ENCODE peak calls at places on chromosomes 1 and 21, in eight cellular contexts. One of them, this sample, is unnamed.

GRCh38 chr1:46487818-46488218 is 1.8 kb upstream of the DMBX1 start:
- DNase-seq in NCI-H1092: no peak
- DNase-seq in SK-MEL-5: peak
- DNase-seq in stimulated activated CD4-positive, alpha-beta T cell treated with anti-CD3 and anti-CD28 coated beads, Interleukin-1b, Interleukin-23, amount 100 ng/mL, for 48 hours: no peak
- DNase-seq in activated gamma-delta T cell treated with Interleukin-2 at 50 U/mL for 16 hours: no peak
- DNase-seq in EL: peak
- DNase-seq in NCI-H187 treated with DMSO at 0.1 percent for 48 hours: no peak
- DNase-seq in NCI-H2029 treated with DMSO at 0.1 percent for 48 hours: no peak
- DNase-seq in this sample: no peak

GRCh38 chr1:10459185-10459584 is 9.4 kb downstream of the CORT start:
- DNase-seq in SK-MEL-5: no peak
- DNase-seq in NCI-H187 treated with DMSO at 0.1 percent for 48 hours: no peak
- DNase-seq in NCI-H1092: no peak
- DNase-seq in stimulated activated CD4-positive, alpha-beta T cell treated with anti-CD3 and anti-CD28 coated beads, Interleukin-1b, Interleukin-23, amount 100 ng/mL, for 48 hours: no peak
- DNase-seq in EL: peak
- DNase-seq in activated gamma-delta T cell treated with Interleukin-2 at 50 U/mL for 16 hours: no peak
- DNase-seq in NCI-H2029 treated with DMSO at 0.1 percent for 48 hours: no peak
- DNase-seq in this sample: peak

GRCh38 chr21:42031816-42032215 is 21.7 kb upstream of the ZBTB21 start:
- DNase-seq in stimulated activated CD4-positive, alpha-beta T cell treated with anti-CD3 and anti-CD28 coated beads, Interleukin-1b, Interleukin-23, amount 100 ng/mL, for 48 hours: no peak
- DNase-seq in EL: no peak
- DNase-seq in activated gamma-delta T cell treated with Interleukin-2 at 50 U/mL for 16 hours: no peak
- DNase-seq in NCI-H187 treated with DMSO at 0.1 percent for 48 hours: no peak
- DNase-seq in NCI-H1092: peak
- DNase-seq in SK-MEL-5: no peak
- DNase-seq in NCI-H2029 treated with DMSO at 0.1 percent for 48 hours: peak
- DNase-seq in this sample: no peak

GRCh38 chr1:3012511-3013291 is 8.6 kb upstream of the ACTRT2 start:
- DNase-seq in activated gamma-delta T cell treated with Interleukin-2 at 50 U/mL for 16 hours: peak
- DNase-seq in NCI-H1092: no peak
- DNase-seq in stimulated activated CD4-positive, alpha-beta T cell treated with anti-CD3 and anti-CD28 coated beads, Interleukin-1b, Interleukin-23, amount 100 ng/mL, for 48 hours: peak
- DNase-seq in SK-MEL-5: peak
- DNase-seq in NCI-H2029 treated with DMSO at 0.1 percent for 48 hours: no peak
- DNase-seq in EL: no peak
- DNase-seq in NCI-H187 treated with DMSO at 0.1 percent for 48 hours: no peak
- DNase-seq in this sample: peak

GRCh38 chr1:43883321-43883720 is 50.3 kb upstream of the ARTN start:
- DNase-seq in SK-MEL-5: no peak
- DNase-seq in NCI-H2029 treated with DMSO at 0.1 percent for 48 hours: peak
- DNase-seq in EL: no peak
- DNase-seq in NCI-H1092: no peak
- DNase-seq in stimulated activated CD4-positive, alpha-beta T cell treated with anti-CD3 and anti-CD28 coated beads, Interleukin-1b, Interleukin-23, amount 100 ng/mL, for 48 hours: no peak
- DNase-seq in activated gamma-delta T cell treated with Interleukin-2 at 50 U/mL for 16 hours: no peak
- DNase-seq in NCI-H187 treated with DMSO at 0.1 percent for 48 hours: no peak
- DNase-seq in this sample: no peak

GRCh38 chr1:15206418-15207030 is 40.5 kb upstream of the FHAD1 start:
- DNase-seq in NCI-H1092: no peak
- DNase-seq in stimulated activated CD4-positive, alpha-beta T cell treated with anti-CD3 and anti-CD28 coated beads, Interleukin-1b, Interleukin-23, amount 100 ng/mL, for 48 hours: no peak
- DNase-seq in NCI-H2029 treated with DMSO at 0.1 percent for 48 hours: no peak
- DNase-seq in EL: peak
- DNase-seq in activated gamma-delta T cell treated with Interleukin-2 at 50 U/mL for 16 hours: no peak
- DNase-seq in NCI-H187 treated with DMSO at 0.1 percent for 48 hours: no peak
- DNase-seq in SK-MEL-5: no peak
- DNase-seq in this sample: peak

GRCh38 chr21:46098303-46099141 is 610 bp downstream of the COL6A2 start:
- DNase-seq in activated gamma-delta T cell treated with Interleukin-2 at 50 U/mL for 16 hours: no peak
- DNase-seq in EL: peak
- DNase-seq in stimulated activated CD4-positive, alpha-beta T cell treated with anti-CD3 and anti-CD28 coated beads, Interleukin-1b, Interleukin-23, amount 100 ng/mL, for 48 hours: peak
- DNase-seq in NCI-H2029 treated with DMSO at 0.1 percent for 48 hours: no peak
- DNase-seq in NCI-H187 treated with DMSO at 0.1 percent for 48 hours: no peak
- DNase-seq in SK-MEL-5: no peak
- DNase-seq in NCI-H1092: no peak
- DNase-seq in this sample: no peak

GRCh38 chr1:81498370-81499184 is 302.2 kb upstream of the ADGRL2 start:
- DNase-seq in EL: no peak
- DNase-seq in NCI-H187 treated with DMSO at 0.1 percent for 48 hours: no peak
- DNase-seq in SK-MEL-5: no peak
- DNase-seq in NCI-H1092: no peak
- DNase-seq in stimulated activated CD4-positive, alpha-beta T cell treated with anti-CD3 and anti-CD28 coated beads, Interleukin-1b, Interleukin-23, amount 100 ng/mL, for 48 hours: no peak
- DNase-seq in NCI-H2029 treated with DMSO at 0.1 percent for 48 hours: no peak
- DNase-seq in activated gamma-delta T cell treated with Interleukin-2 at 50 U/mL for 16 hours: no peak
- DNase-seq in this sample: no peak

GRCh38 chr1:110538921-110539320 is 19.9 kb upstream of the KCNA10 start:
- DNase-seq in NCI-H187 treated with DMSO at 0.1 percent for 48 hours: no peak
- DNase-seq in EL: no peak
- DNase-seq in activated gamma-delta T cell treated with Interleukin-2 at 50 U/mL for 16 hours: no peak
- DNase-seq in stimulated activated CD4-positive, alpha-beta T cell treated with anti-CD3 and anti-CD28 coated beads, Interleukin-1b, Interleukin-23, amount 100 ng/mL, for 48 hours: no peak
- DNase-seq in SK-MEL-5: no peak
- DNase-seq in NCI-H2029 treated with DMSO at 0.1 percent for 48 hours: no peak
- DNase-seq in NCI-H1092: no peak
- DNase-seq in this sample: peak

GRCh38 chr1:227959325-227959860 is 11.7 kb upstream of the WNT9A start:
- DNase-seq in stimulated activated CD4-positive, alpha-beta T cell treated with anti-CD3 and anti-CD28 coated beads, Interleukin-1b, Interleukin-23, amount 100 ng/mL, for 48 hours: no peak
- DNase-seq in SK-MEL-5: no peak
- DNase-seq in NCI-H1092: no peak
- DNase-seq in NCI-H2029 treated with DMSO at 0.1 percent for 48 hours: no peak
- DNase-seq in NCI-H187 treated with DMSO at 0.1 percent for 48 hours: no peak
- DNase-seq in EL: no peak
- DNase-seq in activated gamma-delta T cell treated with Interleukin-2 at 50 U/mL for 16 hours: no peak
- DNase-seq in this sample: no peak

GRCh38 chr1:44651069-44651468 is 23.2 kb downstream of the TMEM53 start:
- DNase-seq in activated gamma-delta T cell treated with Interleukin-2 at 50 U/mL for 16 hours: no peak
- DNase-seq in NCI-H1092: no peak
- DNase-seq in stimulated activated CD4-positive, alpha-beta T cell treated with anti-CD3 and anti-CD28 coated beads, Interleukin-1b, Interleukin-23, amount 100 ng/mL, for 48 hours: no peak
- DNase-seq in SK-MEL-5: no peak
- DNase-seq in EL: no peak
- DNase-seq in NCI-H187 treated with DMSO at 0.1 percent for 48 hours: no peak
- DNase-seq in NCI-H2029 treated with DMSO at 0.1 percent for 48 hours: no peak
- DNase-seq in this sample: no peak

GRCh38 chr1:218809625-218810024 is 364.1 kb upstream of the LYPLAL1 start:
- DNase-seq in stimulated activated CD4-positive, alpha-beta T cell treated with anti-CD3 and anti-CD28 coated beads, Interleukin-1b, Interleukin-23, amount 100 ng/mL, for 48 hours: no peak
- DNase-seq in NCI-H2029 treated with DMSO at 0.1 percent for 48 hours: no peak
- DNase-seq in SK-MEL-5: no peak
- DNase-seq in NCI-H1092: no peak
- DNase-seq in EL: peak
- DNase-seq in NCI-H187 treated with DMSO at 0.1 percent for 48 hours: no peak
- DNase-seq in activated gamma-delta T cell treated with Interleukin-2 at 50 U/mL for 16 hours: no peak
- DNase-seq in this sample: peak

GRCh38 chr21:21740207-21740606 is 742.0 kb downstream of the NCAM2 start:
- DNase-seq in NCI-H2029 treated with DMSO at 0.1 percent for 48 hours: no peak
- DNase-seq in stimulated activated CD4-positive, alpha-beta T cell treated with anti-CD3 and anti-CD28 coated beads, Interleukin-1b, Interleukin-23, amount 100 ng/mL, for 48 hours: no peak
- DNase-seq in activated gamma-delta T cell treated with Interleukin-2 at 50 U/mL for 16 hours: no peak
- DNase-seq in SK-MEL-5: no peak
- DNase-seq in EL: peak
- DNase-seq in NCI-H1092: no peak
- DNase-seq in NCI-H187 treated with DMSO at 0.1 percent for 48 hours: no peak
- DNase-seq in this sample: peak

GRCh38 chr1:47688631-47689296 is 250.9 kb downstream of the FOXD2 start:
- DNase-seq in NCI-H2029 treated with DMSO at 0.1 percent for 48 hours: no peak
- DNase-seq in stimulated activated CD4-positive, alpha-beta T cell treated with anti-CD3 and anti-CD28 coated beads, Interleukin-1b, Interleukin-23, amount 100 ng/mL, for 48 hours: no peak
- DNase-seq in NCI-H1092: no peak
- DNase-seq in NCI-H187 treated with DMSO at 0.1 percent for 48 hours: no peak
- DNase-seq in activated gamma-delta T cell treated with Interleukin-2 at 50 U/mL for 16 hours: no peak
- DNase-seq in EL: no peak
- DNase-seq in SK-MEL-5: no peak
- DNase-seq in this sample: no peak

GRCh38 chr1:206477581-206478380 is 7.5 kb downstream of the IKBKE start:
- DNase-seq in EL: no peak
- DNase-seq in stimulated activated CD4-positive, alpha-beta T cell treated with anti-CD3 and anti-CD28 coated beads, Interleukin-1b, Interleukin-23, amount 100 ng/mL, for 48 hours: no peak
- DNase-seq in SK-MEL-5: no peak
- DNase-seq in NCI-H187 treated with DMSO at 0.1 percent for 48 hours: no peak
- DNase-seq in NCI-H2029 treated with DMSO at 0.1 percent for 48 hours: no peak
- DNase-seq in activated gamma-delta T cell treated with Interleukin-2 at 50 U/mL for 16 hours: no peak
- DNase-seq in NCI-H1092: no peak
- DNase-seq in this sample: no peak

GRCh38 chr1:187691439-187691838 is 862.7 kb downstream of the PLA2G4A start:
- DNase-seq in EL: peak
- DNase-seq in activated gamma-delta T cell treated with Interleukin-2 at 50 U/mL for 16 hours: no peak
- DNase-seq in NCI-H1092: no peak
- DNase-seq in stimulated activated CD4-positive, alpha-beta T cell treated with anti-CD3 and anti-CD28 coated beads, Interleukin-1b, Interleukin-23, amount 100 ng/mL, for 48 hours: no peak
- DNase-seq in NCI-H2029 treated with DMSO at 0.1 percent for 48 hours: no peak
- DNase-seq in NCI-H187 treated with DMSO at 0.1 percent for 48 hours: no peak
- DNase-seq in SK-MEL-5: no peak
- DNase-seq in this sample: peak

GRCh38 chr1:151534662-151535278 is 5.3 kb upstream of the TUFT1 start:
- DNase-seq in NCI-H1092: peak
- DNase-seq in SK-MEL-5: peak
- DNase-seq in EL: peak
- DNase-seq in stimulated activated CD4-positive, alpha-beta T cell treated with anti-CD3 and anti-CD28 coated beads, Interleukin-1b, Interleukin-23, amount 100 ng/mL, for 48 hours: peak
- DNase-seq in NCI-H2029 treated with DMSO at 0.1 percent for 48 hours: no peak
- DNase-seq in NCI-H187 treated with DMSO at 0.1 percent for 48 hours: peak
- DNase-seq in activated gamma-delta T cell treated with Interleukin-2 at 50 U/mL for 16 hours: peak
- DNase-seq in this sample: peak

GRCh38 chr1:200979574-200980451 is 43.7 kb downstream of the KIF21B start:
- DNase-seq in activated gamma-delta T cell treated with Interleukin-2 at 50 U/mL for 16 hours: peak
- DNase-seq in stimulated activated CD4-positive, alpha-beta T cell treated with anti-CD3 and anti-CD28 coated beads, Interleukin-1b, Interleukin-23, amount 100 ng/mL, for 48 hours: peak
- DNase-seq in SK-MEL-5: peak
- DNase-seq in NCI-H1092: peak
- DNase-seq in NCI-H2029 treated with DMSO at 0.1 percent for 48 hours: no peak
- DNase-seq in NCI-H187 treated with DMSO at 0.1 percent for 48 hours: no peak
- DNase-seq in EL: peak
- DNase-seq in this sample: peak

GRCh38 chr1:29356663-29357062 is 120.3 kb downstream of the PTPRU start:
- DNase-seq in NCI-H1092: no peak
- DNase-seq in NCI-H2029 treated with DMSO at 0.1 percent for 48 hours: no peak
- DNase-seq in activated gamma-delta T cell treated with Interleukin-2 at 50 U/mL for 16 hours: no peak
- DNase-seq in SK-MEL-5: no peak
- DNase-seq in stimulated activated CD4-positive, alpha-beta T cell treated with anti-CD3 and anti-CD28 coated beads, Interleukin-1b, Interleukin-23, amount 100 ng/mL, for 48 hours: no peak
- DNase-seq in NCI-H187 treated with DMSO at 0.1 percent for 48 hours: no peak
- DNase-seq in EL: no peak
- DNase-seq in this sample: peak

GRCh38 chr1:110561631-110562030 is 42.7 kb upstream of the KCNA10 start:
- DNase-seq in EL: no peak
- DNase-seq in stimulated activated CD4-positive, alpha-beta T cell treated with anti-CD3 and anti-CD28 coated beads, Interleukin-1b, Interleukin-23, amount 100 ng/mL, for 48 hours: no peak
- DNase-seq in NCI-H187 treated with DMSO at 0.1 percent for 48 hours: no peak
- DNase-seq in NCI-H1092: no peak
- DNase-seq in SK-MEL-5: no peak
- DNase-seq in activated gamma-delta T cell treated with Interleukin-2 at 50 U/mL for 16 hours: no peak
- DNase-seq in NCI-H2029 treated with DMSO at 0.1 percent for 48 hours: no peak
- DNase-seq in this sample: no peak

GRCh38 chr1:29520571-29521437 is 284.5 kb downstream of the PTPRU start:
- DNase-seq in SK-MEL-5: no peak
- DNase-seq in NCI-H187 treated with DMSO at 0.1 percent for 48 hours: no peak
- DNase-seq in activated gamma-delta T cell treated with Interleukin-2 at 50 U/mL for 16 hours: no peak
- DNase-seq in NCI-H2029 treated with DMSO at 0.1 percent for 48 hours: no peak
- DNase-seq in NCI-H1092: no peak
- DNase-seq in stimulated activated CD4-positive, alpha-beta T cell treated with anti-CD3 and anti-CD28 coated beads, Interleukin-1b, Interleukin-23, amount 100 ng/mL, for 48 hours: no peak
- DNase-seq in EL: no peak
- DNase-seq in this sample: no peak

GRCh38 chr1:231966983-231967382 is 340.4 kb downstream of the DISC1 start:
- DNase-seq in EL: no peak
- DNase-seq in NCI-H187 treated with DMSO at 0.1 percent for 48 hours: no peak
- DNase-seq in stimulated activated CD4-positive, alpha-beta T cell treated with anti-CD3 and anti-CD28 coated beads, Interleukin-1b, Interleukin-23, amount 100 ng/mL, for 48 hours: no peak
- DNase-seq in activated gamma-delta T cell treated with Interleukin-2 at 50 U/mL for 16 hours: no peak
- DNase-seq in NCI-H1092: no peak
- DNase-seq in NCI-H2029 treated with DMSO at 0.1 percent for 48 hours: no peak
- DNase-seq in SK-MEL-5: no peak
- DNase-seq in this sample: peak

GRCh38 chr1:96309783-96310182 is 411.8 kb upstream of the PTBP2 start:
- DNase-seq in activated gamma-delta T cell treated with Interleukin-2 at 50 U/mL for 16 hours: no peak
- DNase-seq in NCI-H187 treated with DMSO at 0.1 percent for 48 hours: no peak
- DNase-seq in SK-MEL-5: no peak
- DNase-seq in NCI-H2029 treated with DMSO at 0.1 percent for 48 hours: no peak
- DNase-seq in stimulated activated CD4-positive, alpha-beta T cell treated with anti-CD3 and anti-CD28 coated beads, Interleukin-1b, Interleukin-23, amount 100 ng/mL, for 48 hours: no peak
- DNase-seq in NCI-H1092: no peak
- DNase-seq in EL: peak
- DNase-seq in this sample: peak

GRCh38 chr1:220922951-220923350 is 43.7 kb downstream of the HLX start:
- DNase-seq in stimulated activated CD4-positive, alpha-beta T cell treated with anti-CD3 and anti-CD28 coated beads, Interleukin-1b, Interleukin-23, amount 100 ng/mL, for 48 hours: no peak
- DNase-seq in SK-MEL-5: no peak
- DNase-seq in activated gamma-delta T cell treated with Interleukin-2 at 50 U/mL for 16 hours: no peak
- DNase-seq in NCI-H1092: peak
- DNase-seq in NCI-H2029 treated with DMSO at 0.1 percent for 48 hours: peak
- DNase-seq in EL: no peak
- DNase-seq in NCI-H187 treated with DMSO at 0.1 percent for 48 hours: no peak
- DNase-seq in this sample: no peak

GRCh38 chr1:31712041-31712440 is 8.2 kb upstream of the COL16A1 start:
- DNase-seq in activated gamma-delta T cell treated with Interleukin-2 at 50 U/mL for 16 hours: no peak
- DNase-seq in NCI-H187 treated with DMSO at 0.1 percent for 48 hours: no peak
- DNase-seq in SK-MEL-5: no peak
- DNase-seq in EL: peak
- DNase-seq in stimulated activated CD4-positive, alpha-beta T cell treated with anti-CD3 and anti-CD28 coated beads, Interleukin-1b, Interleukin-23, amount 100 ng/mL, for 48 hours: no peak
- DNase-seq in NCI-H2029 treated with DMSO at 0.1 percent for 48 hours: no peak
- DNase-seq in NCI-H1092: no peak
- DNase-seq in this sample: no peak

This sample was measured in PC-3.